ENCODE peak calls at places on chromosomes 3 and 15, in five cellular contexts. One of them, this sample, is unnamed.

GRCh38 chr3:8328971-8329370 is 172.7 kb upstream of the LMCD1 start:
- DNase-seq in astrocyte of the hippocampus: peak
- DNase-seq in stimulated activated CD4-positive, alpha-beta T cell treated with anti-CD3 and anti-CD28 coated beads, Interleukin-1b, Interleukin-23, amount 100 ng/mL, for 48 hours: no peak
- DNase-seq in AG20443: no peak
- DNase-seq in mesendoderm: peak
- DNase-seq in this sample: no peak

GRCh38 chr3:115980709-115981108 is 357.4 kb downstream of the GAP43 start:
- DNase-seq in astrocyte of the hippocampus: no peak
- DNase-seq in stimulated activated CD4-positive, alpha-beta T cell treated with anti-CD3 and anti-CD28 coated beads, Interleukin-1b, Interleukin-23, amount 100 ng/mL, for 48 hours: no peak
- DNase-seq in AG20443: no peak
- DNase-seq in mesendoderm: no peak
- DNase-seq in this sample: no peak

GRCh38 chr15:57528940-57529565 is 62.7 kb upstream of the MYZAP start:
- DNase-seq in astrocyte of the hippocampus: no peak
- DNase-seq in stimulated activated CD4-positive, alpha-beta T cell treated with anti-CD3 and anti-CD28 coated beads, Interleukin-1b, Interleukin-23, amount 100 ng/mL, for 48 hours: no peak
- DNase-seq in AG20443: no peak
- DNase-seq in mesendoderm: no peak
- DNase-seq in this sample: no peak

GRCh38 chr3:156643729-156644389 is 30.5 kb upstream of the TIPARP start:
- DNase-seq in astrocyte of the hippocampus: no peak
- DNase-seq in stimulated activated CD4-positive, alpha-beta T cell treated with anti-CD3 and anti-CD28 coated beads, Interleukin-1b, Interleukin-23, amount 100 ng/mL, for 48 hours: no peak
- DNase-seq in AG20443: peak
- DNase-seq in mesendoderm: no peak
- DNase-seq in this sample: no peak

GRCh38 chr3:65173841-65174240 is 486.0 kb upstream of the ADAMTS9 start:
- DNase-seq in astrocyte of the hippocampus: no peak
- DNase-seq in stimulated activated CD4-positive, alpha-beta T cell treated with anti-CD3 and anti-CD28 coated beads, Interleukin-1b, Interleukin-23, amount 100 ng/mL, for 48 hours: no peak
- DNase-seq in AG20443: peak
- DNase-seq in mesendoderm: no peak
- DNase-seq in this sample: no peak

GRCh38 chr3:48226959-48227358 is 3.7 kb downstream of the CAMP start:
- DNase-seq in astrocyte of the hippocampus: no peak
- DNase-seq in stimulated activated CD4-positive, alpha-beta T cell treated with anti-CD3 and anti-CD28 coated beads, Interleukin-1b, Interleukin-23, amount 100 ng/mL, for 48 hours: no peak
- DNase-seq in AG20443: no peak
- DNase-seq in mesendoderm: no peak
- DNase-seq in this sample: no peak

GRCh38 chr15:91603681-91604080 is 249.8 kb upstream of the SLCO3A1 start:
- DNase-seq in astrocyte of the hippocampus: peak
- DNase-seq in stimulated activated CD4-positive, alpha-beta T cell treated with anti-CD3 and anti-CD28 coated beads, Interleukin-1b, Interleukin-23, amount 100 ng/mL, for 48 hours: no peak
- DNase-seq in AG20443: no peak
- DNase-seq in mesendoderm: no peak
- DNase-seq in this sample: no peak

GRCh38 chr15:35928847-35929246 is 382.9 kb upstream of the DPH6 start:
- DNase-seq in astrocyte of the hippocampus: no peak
- DNase-seq in stimulated activated CD4-positive, alpha-beta T cell treated with anti-CD3 and anti-CD28 coated beads, Interleukin-1b, Interleukin-23, amount 100 ng/mL, for 48 hours: no peak
- DNase-seq in AG20443: no peak
- DNase-seq in mesendoderm: no peak
- DNase-seq in this sample: no peak

GRCh38 chr3:44048196-44048924 is 193.3 kb upstream of the TOPAZ1 start:
- DNase-seq in astrocyte of the hippocampus: peak
- DNase-seq in stimulated activated CD4-positive, alpha-beta T cell treated with anti-CD3 and anti-CD28 coated beads, Interleukin-1b, Interleukin-23, amount 100 ng/mL, for 48 hours: no peak
- DNase-seq in AG20443: peak
- DNase-seq in mesendoderm: peak
- DNase-seq in this sample: peak

GRCh38 chr3:37308247-37308646 is 133.9 kb upstream of the LRRFIP2 start:
- DNase-seq in astrocyte of the hippocampus: peak
- DNase-seq in stimulated activated CD4-positive, alpha-beta T cell treated with anti-CD3 and anti-CD28 coated beads, Interleukin-1b, Interleukin-23, amount 100 ng/mL, for 48 hours: no peak
- DNase-seq in AG20443: peak
- DNase-seq in mesendoderm: peak
- DNase-seq in this sample: peak

GRCh38 chr15:53193149-53193548 is 403.0 kb upstream of the ONECUT1 start:
- DNase-seq in astrocyte of the hippocampus: peak
- DNase-seq in stimulated activated CD4-positive, alpha-beta T cell treated with anti-CD3 and anti-CD28 coated beads, Interleukin-1b, Interleukin-23, amount 100 ng/mL, for 48 hours: no peak
- DNase-seq in AG20443: peak
- DNase-seq in mesendoderm: peak
- DNase-seq in this sample: no peak

GRCh38 chr3:41001556-41001955 is 197.7 kb upstream of the CTNNB1 start:
- DNase-seq in astrocyte of the hippocampus: no peak
- DNase-seq in stimulated activated CD4-positive, alpha-beta T cell treated with anti-CD3 and anti-CD28 coated beads, Interleukin-1b, Interleukin-23, amount 100 ng/mL, for 48 hours: no peak
- DNase-seq in AG20443: no peak
- DNase-seq in mesendoderm: no peak
- DNase-seq in this sample: no peak

GRCh38 chr15:31327674-31328424 is 1.2 kb downstream of the KLF13 start:
- DNase-seq in astrocyte of the hippocampus: peak
- DNase-seq in stimulated activated CD4-positive, alpha-beta T cell treated with anti-CD3 and anti-CD28 coated beads, Interleukin-1b, Interleukin-23, amount 100 ng/mL, for 48 hours: peak
- DNase-seq in AG20443: peak
- DNase-seq in mesendoderm: peak
- DNase-seq in this sample: peak

GRCh38 chr3:72379500-72380187 is 468.6 kb downstream of the SHQ1 start:
- DNase-seq in astrocyte of the hippocampus: no peak
- DNase-seq in stimulated activated CD4-positive, alpha-beta T cell treated with anti-CD3 and anti-CD28 coated beads, Interleukin-1b, Interleukin-23, amount 100 ng/mL, for 48 hours: no peak
- DNase-seq in AG20443: peak
- DNase-seq in mesendoderm: no peak
- DNase-seq in this sample: no peak

GRCh38 chr3:149648525-149648924 is 9.3 kb downstream of the WWTR1 start:
- DNase-seq in astrocyte of the hippocampus: no peak
- DNase-seq in stimulated activated CD4-positive, alpha-beta T cell treated with anti-CD3 and anti-CD28 coated beads, Interleukin-1b, Interleukin-23, amount 100 ng/mL, for 48 hours: no peak
- DNase-seq in AG20443: no peak
- DNase-seq in mesendoderm: no peak
- DNase-seq in this sample: no peak

GRCh38 chr15:31463521-31464102 is 137.0 kb downstream of the KLF13 start:
- DNase-seq in astrocyte of the hippocampus: no peak
- DNase-seq in stimulated activated CD4-positive, alpha-beta T cell treated with anti-CD3 and anti-CD28 coated beads, Interleukin-1b, Interleukin-23, amount 100 ng/mL, for 48 hours: no peak
- DNase-seq in AG20443: no peak
- DNase-seq in mesendoderm: no peak
- DNase-seq in this sample: no peak

GRCh38 chr3:39982665-39983357 is 173.4 kb downstream of the MYRIP start:
- DNase-seq in astrocyte of the hippocampus: no peak
- DNase-seq in stimulated activated CD4-positive, alpha-beta T cell treated with anti-CD3 and anti-CD28 coated beads, Interleukin-1b, Interleukin-23, amount 100 ng/mL, for 48 hours: no peak
- DNase-seq in AG20443: no peak
- DNase-seq in mesendoderm: no peak
- DNase-seq in this sample: no peak

GRCh38 chr3:178623666-178624255 is 87.5 kb downstream of the KCNMB2 start:
- DNase-seq in astrocyte of the hippocampus: peak
- DNase-seq in stimulated activated CD4-positive, alpha-beta T cell treated with anti-CD3 and anti-CD28 coated beads, Interleukin-1b, Interleukin-23, amount 100 ng/mL, for 48 hours: no peak
- DNase-seq in AG20443: no peak
- DNase-seq in mesendoderm: peak
- DNase-seq in this sample: no peak

GRCh38 chr15:31758126-31758525 is 272.2 kb upstream of the CHRNA7 start:
- DNase-seq in astrocyte of the hippocampus: peak
- DNase-seq in stimulated activated CD4-positive, alpha-beta T cell treated with anti-CD3 and anti-CD28 coated beads, Interleukin-1b, Interleukin-23, amount 100 ng/mL, for 48 hours: no peak
- DNase-seq in AG20443: no peak
- DNase-seq in mesendoderm: peak
- DNase-seq in this sample: no peak

GRCh38 chr15:28128036-28128435 is 28.9 kb upstream of the OCA2 start:
- DNase-seq in astrocyte of the hippocampus: no peak
- DNase-seq in stimulated activated CD4-positive, alpha-beta T cell treated with anti-CD3 and anti-CD28 coated beads, Interleukin-1b, Interleukin-23, amount 100 ng/mL, for 48 hours: no peak
- DNase-seq in AG20443: no peak
- DNase-seq in mesendoderm: no peak
- DNase-seq in this sample: no peak

GRCh38 chr3:174355505-174355904 is 503.6 kb upstream of the NAALADL2 start:
- DNase-seq in astrocyte of the hippocampus: peak
- DNase-seq in stimulated activated CD4-positive, alpha-beta T cell treated with anti-CD3 and anti-CD28 coated beads, Interleukin-1b, Interleukin-23, amount 100 ng/mL, for 48 hours: no peak
- DNase-seq in AG20443: peak
- DNase-seq in mesendoderm: peak
- DNase-seq in this sample: peak

GRCh38 chr15:68034071-68034470 is 20.0 kb upstream of the PIAS1 start:
- DNase-seq in astrocyte of the hippocampus: no peak
- DNase-seq in stimulated activated CD4-positive, alpha-beta T cell treated with anti-CD3 and anti-CD28 coated beads, Interleukin-1b, Interleukin-23, amount 100 ng/mL, for 48 hours: no peak
- DNase-seq in AG20443: no peak
- DNase-seq in mesendoderm: no peak
- DNase-seq in this sample: no peak

GRCh38 chr3:154552338-154552737 is 122.3 kb upstream of the GPR149 start:
- DNase-seq in astrocyte of the hippocampus: no peak
- DNase-seq in stimulated activated CD4-positive, alpha-beta T cell treated with anti-CD3 and anti-CD28 coated beads, Interleukin-1b, Interleukin-23, amount 100 ng/mL, for 48 hours: no peak
- DNase-seq in AG20443: no peak
- DNase-seq in mesendoderm: peak
- DNase-seq in this sample: no peak

GRCh38 chr3:73094127-73094526 is 32.7 kb downstream of the EBLN2 start:
- DNase-seq in astrocyte of the hippocampus: peak
- DNase-seq in stimulated activated CD4-positive, alpha-beta T cell treated with anti-CD3 and anti-CD28 coated beads, Interleukin-1b, Interleukin-23, amount 100 ng/mL, for 48 hours: no peak
- DNase-seq in AG20443: peak
- DNase-seq in mesendoderm: peak
- DNase-seq in this sample: no peak

GRCh38 chr15:58459562-58459961 is 27.8 kb downstream of the LIPC start:
- DNase-seq in astrocyte of the hippocampus: no peak
- DNase-seq in stimulated activated CD4-positive, alpha-beta T cell treated with anti-CD3 and anti-CD28 coated beads, Interleukin-1b, Interleukin-23, amount 100 ng/mL, for 48 hours: no peak
- DNase-seq in AG20443: no peak
- DNase-seq in mesendoderm: no peak
- DNase-seq in this sample: no peak

GRCh38 chr3:89179355-89179997 is 72.1 kb downstream of the EPHA3 start:
- DNase-seq in astrocyte of the hippocampus: peak
- DNase-seq in stimulated activated CD4-positive, alpha-beta T cell treated with anti-CD3 and anti-CD28 coated beads, Interleukin-1b, Interleukin-23, amount 100 ng/mL, for 48 hours: no peak
- DNase-seq in AG20443: no peak
- DNase-seq in mesendoderm: no peak
- DNase-seq in this sample: no peak

GRCh38 chr15:62416535-62416934 is 251.4 kb upstream of the C2CD4B start:
- DNase-seq in astrocyte of the hippocampus: no peak
- DNase-seq in stimulated activated CD4-positive, alpha-beta T cell treated with anti-CD3 and anti-CD28 coated beads, Interleukin-1b, Interleukin-23, amount 100 ng/mL, for 48 hours: no peak
- DNase-seq in AG20443: no peak
- DNase-seq in mesendoderm: peak
- DNase-seq in this sample: no peak

GRCh38 chr15:76492538-76492937 is 156.0 kb downstream of the ISL2 start:
- DNase-seq in astrocyte of the hippocampus: no peak
- DNase-seq in stimulated activated CD4-positive, alpha-beta T cell treated with anti-CD3 and anti-CD28 coated beads, Interleukin-1b, Interleukin-23, amount 100 ng/mL, for 48 hours: no peak
- DNase-seq in AG20443: no peak
- DNase-seq in mesendoderm: no peak
- DNase-seq in this sample: no peak

GRCh38 chr15:52180851-52181450 is 10.2 kb downstream of the GNB5 start:
- DNase-seq in astrocyte of the hippocampus: no peak
- DNase-seq in stimulated activated CD4-positive, alpha-beta T cell treated with anti-CD3 and anti-CD28 coated beads, Interleukin-1b, Interleukin-23, amount 100 ng/mL, for 48 hours: no peak
- DNase-seq in AG20443: no peak
- DNase-seq in mesendoderm: no peak
- DNase-seq in this sample: no peak

GRCh38 chr3:124770341-124771082 is 40.3 kb downstream of the UMPS start:
- DNase-seq in astrocyte of the hippocampus: peak
- DNase-seq in stimulated activated CD4-positive, alpha-beta T cell treated with anti-CD3 and anti-CD28 coated beads, Interleukin-1b, Interleukin-23, amount 100 ng/mL, for 48 hours: no peak
- DNase-seq in AG20443: no peak
- DNase-seq in mesendoderm: no peak
- DNase-seq in this sample: no peak

GRCh38 chr3:112303811-112304325 is 9.9 kb upstream of the SLC9C1 start:
- DNase-seq in astrocyte of the hippocampus: peak
- DNase-seq in stimulated activated CD4-positive, alpha-beta T cell treated with anti-CD3 and anti-CD28 coated beads, Interleukin-1b, Interleukin-23, amount 100 ng/mL, for 48 hours: no peak
- DNase-seq in AG20443: peak
- DNase-seq in mesendoderm: peak
- DNase-seq in this sample: peak

GRCh38 chr3:20240154-20240883 is 54.3 kb upstream of the SGO1 start:
- DNase-seq in astrocyte of the hippocampus: no peak
- DNase-seq in stimulated activated CD4-positive, alpha-beta T cell treated with anti-CD3 and anti-CD28 coated beads, Interleukin-1b, Interleukin-23, amount 100 ng/mL, for 48 hours: no peak
- DNase-seq in AG20443: no peak
- DNase-seq in mesendoderm: no peak
- DNase-seq in this sample: no peak

This sample was measured in HFFc6.